ENCODE peak calls at places on chromosomes 12 and 14, in seven cellular contexts. Z is lower leg skin, L is fibroblast of mammary gland, A is thoracic aorta, H is left lung, S is stomach, D is AG04450. I is an unnamed sample.

GRCh38 chr12:44873898-44874297 is 2.2 kb downstream of the NELL2 start:
- DNase-seq in D (no peak), H (no peak), S (no peak), L (peak; percentile 21), A (no peak), Z (no peak), I (no peak)

GRCh38 chr14:105256292-105256960 is 8.1 kb downstream of the BTBD6 start:
- DNase-seq in Z (no peak), D (no peak), A (no peak), L (no peak), S (no peak), H (no peak), I (no peak)

GRCh38 chr14:34081126-34081575 is 130.3 kb upstream of the EGLN3 start:
- DNase-seq in S (no peak), D (no peak), Z (no peak), A (no peak), L (peak; percentile 81), H (no peak), I (no peak)

GRCh38 chr12:67358686-67359374 is 89.7 kb downstream of the CAND1 start:
- DNase-seq in L (peak; percentile 96), Z (no peak), S (no peak), H (no peak), A (no peak), D (peak; percentile 37), I (no peak)

GRCh38 chr14:49206832-49207231 is 379.3 kb downstream of the RPS29 start:
- DNase-seq in A (no peak), H (no peak), L (no peak), S (no peak), Z (no peak), D (no peak), I (no peak)

GRCh38 chr12:92034858-92035401 is 110.7 kb downstream of the BTG1 start:
- DNase-seq in S (peak; percentile 59), D (peak; percentile 82), Z (peak; percentile 80), H (peak; percentile 57), A (no peak), L (peak; percentile 95), I (peak; percentile 13)

GRCh38 chr14:67221248-67221981 is 19.8 kb upstream of the PALS1 start:
- DNase-seq in L (peak; percentile 18), A (no peak), H (no peak), Z (no peak), S (no peak), D (peak; percentile 46), I (no peak)

GRCh38 chr14:50399251-50400032 is 2.8 kb upstream of the CDKL1 start:
- DNase-seq in D (peak; percentile 10), S (peak; percentile 49), L (peak; percentile 52), Z (no peak), H (no peak), A (peak; percentile 16), I (no peak)

GRCh38 chr12:110637869-110638441 is 24.0 kb downstream of the TCTN1 start:
- DNase-seq in S (no peak), Z (no peak), D (no peak), L (peak; percentile 4), A (no peak), H (no peak), I (no peak)

GRCh38 chr14:58747181-58747580 is 109.4 kb downstream of the DACT1 start:
- DNase-seq in D (peak; percentile 49), A (no peak), S (no peak), H (peak; percentile 84), Z (peak; percentile 65), L (peak; percentile 99), I (no peak)

GRCh38 chr14:73944432-73945158 is 5.3 kb downstream of the FAM161B start:
- DNase-seq in A (no peak), S (no peak), D (no peak), L (no peak), H (no peak), Z (no peak), I (no peak)

GRCh38 chr14:87690076-87690661 is 302.8 kb downstream of the GALC start:
- DNase-seq in A (no peak), S (no peak), L (no peak), Z (no peak), H (no peak), D (no peak), I (peak; percentile 30)

GRCh38 chr12:12655061-12655460 is 40.9 kb downstream of the GPR19 start:
- DNase-seq in S (no peak), A (no peak), L (no peak), H (no peak), D (no peak), Z (no peak), I (no peak)

GRCh38 chr14:50928002-50928635 is 16.2 kb downstream of the PYGL start:
- DNase-seq in S (no peak), D (no peak), A (peak; percentile 13), Z (peak; percentile 38), H (peak; percentile 52), L (peak; percentile 90), I (no peak)

GRCh38 chr14:68853749-68854148 is 60.9 kb upstream of the ZFP36L1 start:
- DNase-seq in D (no peak), A (no peak), L (no peak), H (no peak), Z (no peak), S (peak; percentile 72), I (no peak)

GRCh38 chr12:116962197-116962596 is 51.4 kb downstream of the FBXW8 start:
- DNase-seq in S (no peak), Z (no peak), L (no peak), H (no peak), A (no peak), D (no peak), I (no peak)

GRCh38 chr14:78836777-78837176 is 666.6 kb downstream of the NRXN3 start:
- DNase-seq in H (no peak), A (no peak), L (peak; percentile 73), Z (no peak), S (peak; percentile 45), D (no peak), I (peak; percentile 72)

GRCh38 chr12:113007166-113007565 is 28.8 kb downstream of the OAS2 start:
- DNase-seq in S (no peak), L (peak; percentile 17), A (no peak), H (no peak), D (no peak), Z (no peak), I (no peak)

GRCh38 chr14:94615823-94616570 is 3.8 kb downstream of the SERPINA3 start:
- DNase-seq in Z (no peak), L (no peak), S (no peak), A (no peak), H (no peak), D (no peak), I (no peak)

GRCh38 chr12:42859612-42860011 is 270.1 kb upstream of the PRICKLE1 start:
- DNase-seq in S (no peak), A (no peak), Z (no peak), D (no peak), L (no peak), H (no peak), I (no peak)

GRCh38 chr12:126747530-126748149 is 1519.3 kb upstream of the TMEM132C start:
- DNase-seq in S (peak; percentile 47), L (peak; percentile 16), A (no peak), H (peak; percentile 41), Z (no peak), D (no peak), I (peak; percentile 54)

GRCh38 chr14:80987235-80988032 is 32.0 kb downstream of the TSHR start:
- DNase-seq in D (peak; percentile 47), A (no peak), Z (peak; percentile 64), L (peak; percentile 79), H (no peak), S (peak; percentile 74), I (peak; percentile 69)
- TF ChIP-seq CTCF in D (peak; percentile 99), A (peak; percentile 94), Z (no peak), L (peak; percentile 99), H (peak; percentile 88), S (no peak), I (peak; percentile 90)

GRCh38 chr14:42508209-42508946 is 901.7 kb downstream of the LRFN5 start:
- DNase-seq in L (no peak), A (no peak), H (no peak), D (no peak), Z (no peak), S (no peak), I (no peak)

GRCh38 chr14:42510071-42510470 is 903.4 kb downstream of the LRFN5 start:
- DNase-seq in A (no peak), L (no peak), S (no peak), Z (no peak), D (no peak), H (no peak), I (no peak)

GRCh38 chr14:42499137-42499536 is 892.5 kb downstream of the LRFN5 start:
- DNase-seq in L (no peak), A (no peak), S (no peak), Z (no peak), D (no peak), H (no peak), I (no peak)

GRCh38 chr14:42504433-42504832 is 897.8 kb downstream of the LRFN5 start:
- DNase-seq in H (no peak), A (no peak), D (no peak), L (peak; percentile 6), Z (no peak), S (no peak), I (no peak)
- TF ChIP-seq CTCF in H (no peak), A (no peak), D (no peak), L (no peak), Z (no peak), S (no peak), I (no peak)

GRCh38 chr12:3342051-3342450 is 149.0 kb upstream of the PRMT8 start:
- DNase-seq in A (no peak), H (no peak), L (peak; percentile 40), Z (no peak), D (no peak), S (peak; percentile 29), I (peak; percentile 80)
- TF ChIP-seq CTCF in A (no peak), H (peak; percentile 38), L (peak; percentile 53), Z (no peak), D (peak; percentile 52), S (no peak), I (peak; percentile 46)

GRCh38 chr12:58930770-58931324 is 10.5 kb upstream of the LRIG3 start:
- DNase-seq in L (no peak), D (no peak), A (no peak), Z (no peak), H (no peak), S (no peak), I (no peak)

GRCh38 chr12:58934528-58934927 is 14.2 kb upstream of the LRIG3 start:
- DNase-seq in D (no peak), Z (no peak), L (no peak), A (no peak), S (no peak), H (no peak), I (no peak)

GRCh38 chr12:58927112-58927511 is 6.8 kb upstream of the LRIG3 start:
- DNase-seq in H (no peak), S (no peak), A (no peak), Z (no peak), L (no peak), D (no peak), I (no peak)

GRCh38 chr12:58933068-58933681 is 12.9 kb upstream of the LRIG3 start:
- DNase-seq in L (no peak), D (no peak), A (no peak), Z (no peak), H (no peak), S (no peak), I (no peak)

DNA sequence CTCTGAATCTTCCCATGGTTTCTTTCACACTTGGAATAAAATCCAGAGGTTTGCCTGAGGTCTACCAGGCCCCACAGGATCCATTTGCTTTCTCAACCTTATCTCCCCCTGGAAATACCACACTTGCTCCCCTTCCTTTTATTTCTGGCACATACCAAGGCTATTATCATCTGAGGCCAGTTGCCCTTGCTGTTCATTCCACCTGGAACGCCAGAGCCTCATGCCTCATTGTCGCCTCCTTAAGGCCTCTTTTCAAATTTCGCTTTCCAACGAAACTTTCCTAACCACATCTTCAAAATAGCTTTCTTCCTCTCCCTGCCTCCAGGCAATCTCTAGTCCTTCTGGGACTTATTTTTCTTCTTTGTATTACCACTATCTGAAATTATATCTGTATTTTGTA is 11.2 kb upstream of the LRIG3 start:
- DNase-seq in Z (no peak), L (no peak), H (no peak), A (no peak), S (no peak), D (no peak), I (no peak)
- TF ChIP-seq CTCF in Z (no peak), L (peak; percentile 11), H (no peak), A (no peak), S (no peak), D (no peak), I (no peak)